ENCODE peak calls at places on chromosomes 3 and 15, in seven cellular contexts. S, P, Y, Q, E, C and I are unnamed samples. For H3K27me3, the result is how much of the 10 kb centered on the place peaks cover.

GRCh38 chr3:170603770-170604510 is 18.1 kb upstream of the SLC7A14 start:
- DNase-seq in Q (no peak), Y (no peak), P (peak), S (no peak), C (no peak), E (no peak), I (no peak)

GRCh38 chr3:43006825-43007224 is 27.7 kb downstream of the GASK1A start:
- DNase-seq in C (no peak), E (no peak), S (no peak), Y (no peak), Q (no peak), P (no peak), I (no peak)

GRCh38 chr15:57427367-57427821 is 51.1 kb downstream of the CGNL1 start:
- DNase-seq in Q (no peak), E (peak), S (no peak), Y (no peak), P (no peak), C (no peak), I (peak)

GRCh38 chr3:40044487-40044886 is 235.1 kb downstream of the MYRIP start:
- DNase-seq in Q (no peak), S (no peak), E (no peak), C (no peak), Y (no peak), P (no peak), I (no peak)

GRCh38 chr15:83066034-83066760 is 855 bp downstream of the BTBD1 start:
- DNase-seq in Y (no peak), S (no peak), P (no peak), Q (no peak), E (no peak), C (peak), I (peak)

GRCh38 chr3:160098946-160099626 is 110.5 kb downstream of the IL12A start:
- DNase-seq in P (no peak), Y (no peak), Q (no peak), C (no peak), E (no peak), S (no peak), I (no peak)

GRCh38 chr3:141112686-141113255 is 61.6 kb downstream of the SPSB4 start:
- DNase-seq in Y (no peak), S (no peak), Q (no peak), P (no peak), C (no peak), E (no peak), I (no peak)

GRCh38 chr3:16513141-16514020 is at the start of gene RFTN1:
- DNase-seq in E (peak), C (peak), S (peak), Y (peak), Q (no peak), P (peak), I (no peak)

GRCh38 chr15:61171190-61171589 is 57.9 kb downstream of the RORA start:
- DNase-seq in C (no peak), S (no peak), P (no peak), E (no peak), Y (no peak), Q (no peak), I (no peak)

GRCh38 chr3:152177757-152178156 is 91.0 kb upstream of the MBNL1 start:
- DNase-seq in C (no peak), P (no peak), E (no peak), Y (no peak), S (no peak), Q (no peak), I (no peak)

GRCh38 chr3:146390967-146391366 is 78.4 kb downstream of the PLSCR2 start:
- DNase-seq in Y (peak), C (peak), P (peak), S (no peak), Q (no peak), E (peak), I (no peak)

GRCh38 chr3:179421500-179421899 is 29.8 kb downstream of the GNB4 start:
- DNase-seq in Q (no peak), C (peak), Y (no peak), P (peak), E (peak), S (no peak), I (no peak)

GRCh38 chr15:56369234-56369633 is 4.0 kb downstream of the TEX9 start:
- DNase-seq in C (no peak), S (no peak), P (no peak), Q (no peak), Y (no peak), E (no peak), I (no peak)

GRCh38 chr3:10495003-10495402 is 10.4 kb downstream of the ATP2B2 start:
- DNase-seq in Y (no peak), P (peak), C (peak), S (no peak), E (no peak), Q (no peak), I (peak)

GRCh38 chr3:196162679-196163078 is 48.5 kb downstream of the ZDHHC19 start:
- DNase-seq in Y (no peak), S (no peak), C (no peak), P (no peak), Q (no peak), E (no peak), I (no peak)

GRCh38 chr15:71203573-71204444 is 88.5 kb downstream of the THSD4 start:
- DNase-seq in Y (no peak), S (no peak), C (no peak), P (peak), E (no peak), Q (no peak), I (no peak)

GRCh38 chr3:196232154-196232881 is 16.0 kb downstream of the SLC51A start:
- DNase-seq in E (no peak), P (no peak), S (no peak), Q (no peak), Y (no peak), C (no peak), I (no peak)

GRCh38 chr3:106552401-106553043 is 683.7 kb upstream of the CBLB start:
- DNase-seq in Y (no peak), Q (no peak), P (no peak), E (no peak), S (no peak), C (no peak), I (no peak)

GRCh38 chr15:93382196-93382820 is 293.3 kb upstream of the RGMA start:
- DNase-seq in S (no peak), C (no peak), Q (no peak), E (no peak), Y (no peak), P (no peak), I (no peak)

GRCh38 chr3:119913021-119913420 is 131.1 kb downstream of the NR1I2 start:
- DNase-seq in P (peak), C (no peak), S (no peak), Y (no peak), Q (no peak), E (no peak), I (no peak)

GRCh38 chr15:56760186-56760585 is 26.9 kb upstream of the ZNF280D start:
- DNase-seq in P (peak), E (no peak), Q (no peak), C (peak), S (no peak), Y (no peak), I (no peak)

GRCh38 chr3:62332771-62333381 is 40.5 kb downstream of the FEZF2 start:
- DNase-seq in P (peak), S (no peak), Y (no peak), C (peak), E (peak), Q (no peak), I (no peak)

DNA sequence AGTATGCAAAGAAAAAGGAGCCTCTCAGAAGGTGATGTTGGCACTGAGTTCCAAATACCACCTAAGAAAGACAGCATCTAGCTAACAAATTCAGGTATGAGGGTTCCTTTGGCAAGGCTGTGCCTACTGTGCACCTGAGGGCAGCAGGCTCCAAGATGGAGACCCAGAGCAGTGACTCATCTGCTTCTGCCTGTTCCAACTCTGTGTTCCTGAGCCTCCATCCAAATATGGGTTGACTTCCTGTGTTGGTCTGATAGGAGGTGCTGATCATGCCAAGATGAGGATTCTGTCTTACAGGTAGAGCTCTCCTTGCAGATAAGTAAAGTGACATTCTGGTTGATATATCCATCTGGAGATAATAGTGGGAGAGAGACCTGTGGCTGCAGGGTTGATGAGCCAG is 26.0 kb downstream of the SV2B start:
- DNase-seq in C (no peak), S (no peak), Q (no peak), Y (no peak), P (no peak), E (no peak), I (no peak)
- H3K27me3 ChIP-seq in C (under half), S (under half), Q (under half), Y (under half), P (under half), E (under half), I (under half)

GRCh38 chr3:4983739-4984510 is 4.7 kb downstream of the BHLHE40 start:
- DNase-seq in S (peak), P (peak), E (peak), Q (peak), C (peak), Y (peak), I (peak)

GRCh38 chr3:4984511-4984864 is 5.3 kb downstream of the BHLHE40 start:
- DNase-seq in Q (no peak), S (no peak), C (no peak), Y (no peak), E (no peak), P (peak), I (no peak)

GRCh38 chr3:4986611-4987373 is 7.6 kb downstream of the BHLHE40 start:
- DNase-seq in P (peak), C (peak), S (peak), E (peak), Y (peak), Q (peak), I (peak)

GRCh38 chr3:4986175-4986610 is 7.0 kb downstream of the BHLHE40 start:
- DNase-seq in Q (no peak), P (peak), C (no peak), S (no peak), E (no peak), Y (no peak), I (no peak)

DNA sequence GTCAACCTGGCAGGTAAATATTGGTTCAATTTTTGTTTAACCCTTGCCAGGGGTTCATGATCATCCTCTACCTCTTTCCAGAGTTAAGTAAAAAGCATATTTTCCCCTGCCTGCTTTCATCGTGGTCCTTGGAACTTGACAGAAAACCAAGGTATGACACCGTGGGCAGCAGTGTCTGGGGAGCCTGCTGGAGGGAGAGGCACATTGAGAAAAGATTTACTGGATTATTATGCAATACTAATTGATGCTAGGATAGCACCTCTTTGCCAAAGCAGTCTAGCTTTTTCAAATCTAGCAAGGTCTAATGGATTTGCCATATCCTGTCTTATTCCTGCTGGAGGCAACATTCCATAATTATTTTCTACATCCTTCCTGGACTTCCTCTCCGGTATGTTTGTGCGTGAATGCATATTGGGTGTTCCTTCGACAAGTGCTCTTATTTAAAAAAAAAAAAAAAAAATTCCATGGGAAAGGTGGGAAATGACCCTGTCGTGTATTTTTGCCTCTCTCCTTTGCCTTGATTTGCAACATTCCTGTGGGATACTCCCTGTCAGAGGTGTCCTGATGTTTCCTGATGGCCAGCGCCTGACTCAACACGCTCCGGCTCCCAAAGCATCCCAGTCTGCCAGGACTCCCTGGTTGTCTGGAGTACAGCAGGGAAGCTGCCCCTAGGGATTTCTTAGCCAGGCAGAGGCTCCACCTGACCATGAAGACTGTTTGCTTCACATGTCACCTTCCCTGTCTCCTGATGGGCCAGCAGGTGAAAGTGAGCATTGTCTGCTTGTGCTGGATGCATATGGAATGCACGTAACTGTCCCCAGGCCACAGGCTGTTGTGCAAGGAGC is 6.3 kb downstream of the BHLHE40 start:
- DNase-seq in P (peak), Y (peak), C (peak), Q (no peak), E (peak), S (no peak), I (peak)
- TF ChIP-seq POLR2A in P (peak), Y (no peak), C (no peak), Q (peak), E (no peak), S (no peak), I (peak)

DNA sequence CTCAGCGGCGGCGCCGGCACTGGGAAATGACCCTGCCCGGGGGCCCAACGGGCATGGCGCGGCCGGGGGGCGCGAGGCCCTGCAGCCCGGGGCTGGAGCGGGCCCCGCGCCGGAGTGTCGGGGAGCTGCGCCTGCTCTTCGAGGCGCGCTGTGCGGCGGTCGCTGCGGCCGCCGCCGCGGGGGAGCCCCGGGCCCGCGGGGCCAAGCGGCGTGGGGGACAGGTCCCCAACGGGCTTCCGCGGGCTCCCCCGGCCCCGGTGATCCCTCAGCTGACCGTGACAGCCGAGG is 172 bp downstream of the ITPKA start:
- DNase-seq in C (no peak), E (no peak), Q (no peak), S (no peak), Y (no peak), P (no peak), I (no peak)
- H3K27me3 ChIP-seq in C (under half), E (half or more), Q (under half), S (under half), Y (under half), P (under half), I (half or more)

GRCh38 chr15:39583586-39584265 is 2.8 kb downstream of the THBS1 start:
- DNase-seq in E (no peak), C (peak), P (peak), S (no peak), Q (no peak), Y (peak), I (no peak)

GRCh38 chr15:39582286-39582976 is 1.6 kb downstream of the THBS1 start:
- DNase-seq in S (no peak), C (peak), Y (peak), P (peak), Q (no peak), E (no peak), I (no peak)

GRCh38 chr15:39584266-39584659 is 3.4 kb downstream of the THBS1 start:
- DNase-seq in P (no peak), Q (no peak), E (no peak), S (no peak), C (no peak), Y (no peak), I (no peak)

GRCh38 chr15:39581501-39582285 is 814 bp downstream of the THBS1 start:
- DNase-seq in P (peak), Q (no peak), E (peak), Y (peak), S (peak), C (peak), I (no peak)

GRCh38 chr15:39582977-39583585 is 2.2 kb downstream of the THBS1 start:
- DNase-seq in Q (no peak), S (no peak), P (no peak), C (peak), E (no peak), Y (no peak), I (no peak)
- TF ChIP-seq POLR2A in Q (no peak), S (no peak), P (no peak), C (peak), E (no peak), Y (no peak), I (no peak)